ENCODE peak calls at places on chromosomes 16 and 17, in ten cellular contexts. G, R, X, P, Z, C, V, I, N and D are unnamed samples.

GRCh38 chr17:42097691-42098661 is at the start of gene ZNF385C:
- DNase-seq in G (no peak), C (no peak), N (peak; percentile 58), Z (peak; percentile 41), R (peak; percentile 51), X (peak; percentile 56), P (no peak), V (no peak), I (no peak), D (peak; percentile 66)

GRCh38 chr16:88118376-88118775 is 167.1 kb downstream of the BANP start:
- DNase-seq in X (peak; percentile 37), G (no peak), Z (no peak), R (no peak), V (no peak), C (no peak), N (no peak), P (no peak), I (no peak), D (no peak)

GRCh38 chr16:65524997-65525396 is 403.1 kb upstream of the CDH11 start:
- DNase-seq in V (peak; percentile 47), R (no peak), G (no peak), C (peak; percentile 91), I (no peak), X (no peak), Z (no peak), N (no peak), P (no peak), D (peak; percentile 47)

GRCh38 chr17:79005063-79005861 is 4.3 kb downstream of the CANT1 start:
- DNase-seq in R (no peak), G (peak; percentile 57), N (peak; percentile 85), V (no peak), Z (peak; percentile 74), P (no peak), C (no peak), I (no peak), X (no peak), D (no peak)

GRCh38 chr17:71392715-71393567 is 727.9 kb upstream of the SOX9 start:
- DNase-seq in G (no peak), X (no peak), Z (no peak), R (no peak), P (no peak), I (no peak), N (no peak), C (peak; percentile 57), V (peak; percentile 82), D (no peak)

GRCh38 chr16:85751665-85752501 is 987 bp upstream of the C16orf74 start:
- DNase-seq in G (no peak), N (no peak), X (no peak), I (no peak), Z (no peak), V (no peak), C (no peak), P (peak; percentile 49), R (no peak), D (no peak)

GRCh38 chr16:1045363-1046270 is 26.9 kb upstream of the SSTR5 start:
- DNase-seq in R (no peak), N (no peak), V (no peak), X (no peak), P (no peak), Z (no peak), I (no peak), G (no peak), C (no peak), D (no peak)

GRCh38 chr16:84729716-84730320 is 30.0 kb downstream of the USP10 start:
- DNase-seq in R (no peak), N (no peak), P (no peak), I (no peak), X (no peak), Z (no peak), G (no peak), V (no peak), C (no peak), D (no peak)

GRCh38 chr17:10421946-10422542 is at the start of gene MYH8:
- DNase-seq in C (no peak), G (no peak), P (no peak), Z (no peak), X (no peak), N (no peak), I (no peak), R (no peak), V (no peak), D (no peak)

GRCh38 chr17:73493212-73493814 is 150.9 kb downstream of the SDK2 start:
- DNase-seq in R (no peak), C (no peak), N (no peak), G (no peak), I (no peak), Z (no peak), X (no peak), P (no peak), V (no peak), D (no peak)

GRCh38 chr17:44628234-44629188 is 27.8 kb upstream of the MEIOC start:
- DNase-seq in P (peak; percentile 86), Z (no peak), R (no peak), C (peak; percentile 13), V (no peak), G (peak; percentile 19), N (peak; percentile 53), X (peak; percentile 68), I (no peak), D (peak; percentile 87)

GRCh38 chr17:36705651-36706436 is 104.5 kb downstream of the MRM1 start:
- DNase-seq in C (peak; percentile 11), X (no peak), Z (peak; percentile 46), R (peak; percentile 66), V (peak; percentile 22), N (peak; percentile 68), P (no peak), G (peak; percentile 47), I (no peak), D (peak; percentile 57)

DNA sequence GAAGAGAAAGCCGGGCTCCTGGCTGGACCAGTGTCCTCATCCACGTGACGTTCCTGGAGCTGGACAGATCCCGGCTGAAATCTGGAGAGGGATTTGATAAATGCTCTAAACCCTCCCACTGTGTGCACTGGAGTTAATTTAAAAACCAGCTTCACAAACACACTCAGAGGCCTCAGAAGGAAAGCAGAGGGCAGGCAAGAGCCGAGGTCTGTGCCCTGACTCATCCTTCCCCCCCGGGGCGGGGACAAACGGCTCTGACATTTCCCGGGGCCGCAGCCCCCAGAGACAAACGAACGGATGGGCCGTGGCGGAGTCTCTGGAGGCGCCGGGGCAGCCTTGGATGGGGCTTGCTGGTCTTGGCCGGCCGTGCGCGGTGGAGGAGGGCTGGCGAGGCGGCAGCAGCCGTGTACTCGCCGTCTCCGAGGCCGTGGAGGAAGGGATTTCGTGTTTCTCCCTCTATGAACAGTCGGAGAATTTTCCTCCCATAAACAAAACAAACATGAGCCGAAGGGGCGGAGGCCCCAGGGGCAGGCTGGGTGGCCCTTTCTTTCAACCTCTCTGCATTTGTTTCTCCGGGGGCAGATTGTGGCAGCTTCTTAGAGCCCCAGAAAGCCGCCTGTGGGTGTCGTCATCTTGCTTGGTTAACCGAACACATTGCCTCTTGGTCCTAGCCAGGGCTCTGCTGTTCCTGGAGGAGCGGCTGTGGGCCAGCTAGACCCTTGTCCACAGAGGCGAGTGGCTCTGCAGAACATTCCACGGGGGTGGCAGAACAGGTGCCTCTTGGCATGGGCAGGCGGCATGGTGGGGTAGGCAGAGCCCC is 94.3 kb downstream of the NTN1 start:
- DNase-seq in G (peak; percentile 20), I (no peak), Z (peak; percentile 27), X (peak; percentile 85), C (peak; percentile 65), P (no peak), N (peak; percentile 64), R (peak; percentile 17), V (peak; percentile 63), D (peak; percentile 72)
- TF ChIP-seq CTCF in G (no peak), I (peak; percentile 32), Z (no peak), X (no peak), C (peak; percentile 22), P (no peak), N (no peak), R (no peak), V (peak; percentile 54), D (no peak)

DNA sequence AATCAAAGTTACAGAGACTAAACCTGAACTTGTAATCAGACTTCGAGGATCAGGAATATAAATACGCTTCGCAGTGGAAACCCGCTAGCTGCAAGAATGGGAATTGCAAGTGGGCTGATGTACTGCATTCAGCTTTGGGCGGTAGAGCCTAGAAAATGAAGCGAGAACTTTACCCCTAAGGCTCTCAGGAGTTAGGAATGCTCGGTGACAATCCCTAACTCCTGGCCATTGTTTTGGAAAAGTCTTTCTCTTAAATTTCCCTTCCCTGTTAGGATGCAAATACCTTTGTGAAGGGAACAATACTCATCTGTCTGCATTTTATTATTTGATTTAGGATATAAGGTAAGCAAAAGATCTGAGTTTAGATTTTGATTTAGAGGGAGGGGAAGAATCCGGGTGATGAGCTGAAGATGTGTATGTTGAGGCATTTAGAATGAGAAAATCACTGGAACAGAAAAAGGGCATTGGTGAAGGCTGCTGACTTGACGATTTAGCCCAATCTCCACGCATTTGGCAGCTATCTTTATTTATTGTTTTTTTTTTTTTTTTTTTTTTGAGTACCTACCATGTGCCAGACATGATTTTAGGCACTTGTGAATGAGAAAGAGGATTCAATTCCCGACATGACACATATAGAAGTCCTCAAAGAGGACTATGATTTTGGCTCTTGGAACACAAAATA is 2.2 kb upstream of the TOX3 start:
- DNase-seq in R (no peak), G (no peak), P (no peak), C (no peak), X (no peak), N (no peak), V (no peak), I (no peak), Z (no peak), D (no peak)
- TF ChIP-seq CTCF in R (peak; percentile 20), G (no peak), P (no peak), C (peak; percentile 23), X (no peak), N (no peak), V (peak; percentile 24), I (peak; percentile 81), Z (peak; percentile 74), D (peak; percentile 55)

GRCh38 chr17:50064253-50064991 is 8.5 kb downstream of the ITGA3 start:
- DNase-seq in R (no peak), C (peak; percentile 91), Z (no peak), N (no peak), V (peak; percentile 95), G (no peak), P (no peak), X (peak; percentile 79), I (no peak), D (peak; percentile 29)
- TF ChIP-seq CTCF in R (no peak), C (no peak), Z (no peak), N (no peak), V (no peak), G (no peak), P (no peak), X (no peak), I (no peak), D (no peak)

GRCh38 chr17:45812102-45812501 is 28.0 kb downstream of the CRHR1 start:
- DNase-seq in P (no peak), N (no peak), X (no peak), C (peak; percentile 3), G (no peak), R (no peak), Z (no peak), I (no peak), V (peak; percentile 9), D (no peak)
- TF ChIP-seq CTCF in P (no peak), N (no peak), X (no peak), C (no peak), G (no peak), R (no peak), Z (no peak), I (peak; percentile 34), V (no peak), D (peak; percentile 21)

DNA sequence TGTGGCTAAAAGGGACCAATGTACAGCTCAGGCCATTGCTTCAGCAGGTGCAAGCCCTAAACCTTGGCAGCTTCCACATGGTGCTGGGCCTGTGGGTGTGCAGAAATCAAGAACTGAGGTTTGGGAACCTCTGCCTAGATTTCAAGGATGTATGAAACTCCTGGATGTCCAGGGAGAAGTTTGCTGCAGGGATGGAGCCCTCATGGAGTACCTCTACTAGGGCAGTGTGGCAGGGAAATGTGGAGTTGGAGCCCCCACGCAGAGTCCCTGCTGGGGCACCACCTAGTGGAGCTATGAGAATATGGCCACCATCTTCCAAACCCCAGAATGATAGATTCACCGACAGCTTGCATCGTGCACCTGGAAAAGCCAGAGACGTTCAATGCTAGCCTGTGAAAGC is 13.0 kb downstream of the EFCAB5 start:
- DNase-seq in I (no peak), Z (no peak), N (no peak), V (no peak), G (no peak), C (no peak), X (no peak), R (no peak), P (no peak), D (no peak)
- TF ChIP-seq CTCF in I (no peak), Z (no peak), N (no peak), V (peak; percentile 12), G (no peak), C (peak; percentile 2), X (no peak), R (no peak), P (peak; percentile 7), D (no peak)